ENCODE peak calls at places on chromosomes 13 and 19, in six cellular contexts. One of them, this sample, is unnamed.

GRCh38 chr19:18769989-18770528 is 21.0 kb downstream of the COMP start:
- DNase-seq in cardiac muscle cell: no peak
- DNase-seq in heart left ventricle: no peak
- DNase-seq in thoracic aorta: no peak
- DNase-seq in stomach: no peak
- DNase-seq in spleen: no peak
- DNase-seq in this sample: no peak

GRCh38 chr19:35264281-35265125 is 4.3 kb upstream of the USF2 start:
- DNase-seq in stomach: peak; percentile 20
- DNase-seq in spleen: peak; percentile 53
- DNase-seq in cardiac muscle cell: no peak
- DNase-seq in thoracic aorta: no peak
- DNase-seq in heart left ventricle: no peak
- DNase-seq in this sample: peak; percentile 29

GRCh38 chr13:44068737-44069136 is 189.0 kb downstream of the LACC1 start:
- DNase-seq in thoracic aorta: no peak
- DNase-seq in cardiac muscle cell: peak; percentile 50
- DNase-seq in stomach: no peak
- DNase-seq in spleen: no peak
- DNase-seq in heart left ventricle: no peak
- DNase-seq in this sample: no peak

GRCh38 chr13:60944863-60945262 is 470.8 kb downstream of the PCDH20 start:
- DNase-seq in stomach: no peak
- DNase-seq in spleen: no peak
- DNase-seq in cardiac muscle cell: no peak
- DNase-seq in thoracic aorta: no peak
- DNase-seq in heart left ventricle: no peak
- DNase-seq in this sample: no peak

GRCh38 chr19:53947624-53948023 is 15.1 kb upstream of the CACNG8 start:
- DNase-seq in heart left ventricle: no peak
- DNase-seq in stomach: no peak
- DNase-seq in thoracic aorta: no peak
- DNase-seq in cardiac muscle cell: peak; percentile 27
- DNase-seq in spleen: no peak
- DNase-seq in this sample: no peak

GRCh38 chr19:55649579-55650557 is 1.9 kb downstream of the CCDC106 start:
- DNase-seq in cardiac muscle cell: no peak
- DNase-seq in stomach: no peak
- DNase-seq in heart left ventricle: no peak
- DNase-seq in thoracic aorta: no peak
- DNase-seq in spleen: no peak
- DNase-seq in this sample: no peak

GRCh38 chr13:24130134-24130792 is 30.3 kb upstream of the SPATA13 start:
- DNase-seq in heart left ventricle: no peak
- DNase-seq in stomach: no peak
- DNase-seq in thoracic aorta: no peak
- DNase-seq in spleen: no peak
- DNase-seq in cardiac muscle cell: peak; percentile 23
- DNase-seq in this sample: no peak

GRCh38 chr19:54158812-54159351 is 639 bp downstream of the LENG1 start:
- DNase-seq in thoracic aorta: no peak
- DNase-seq in stomach: no peak
- DNase-seq in spleen: no peak
- DNase-seq in cardiac muscle cell: peak; percentile 33
- DNase-seq in heart left ventricle: no peak
- DNase-seq in this sample: no peak

GRCh38 chr19:52229524-52229923 is 39.7 kb downstream of the PPP2R1A start:
- DNase-seq in heart left ventricle: no peak
- DNase-seq in cardiac muscle cell: no peak
- DNase-seq in stomach: no peak
- DNase-seq in spleen: no peak
- DNase-seq in thoracic aorta: no peak
- DNase-seq in this sample: no peak

GRCh38 chr13:24360106-24360505 is 50.7 kb downstream of the C1QTNF9 start:
- DNase-seq in cardiac muscle cell: no peak
- DNase-seq in spleen: no peak
- DNase-seq in heart left ventricle: no peak
- DNase-seq in stomach: no peak
- DNase-seq in thoracic aorta: no peak
- DNase-seq in this sample: no peak

GRCh38 chr13:79404985-79405384 is 1.1 kb downstream of the RBM26 start:
- DNase-seq in spleen: no peak
- DNase-seq in cardiac muscle cell: no peak
- DNase-seq in heart left ventricle: no peak
- DNase-seq in thoracic aorta: no peak
- DNase-seq in stomach: no peak
- DNase-seq in this sample: no peak

GRCh38 chr19:38538793-38539528 is 78.8 kb downstream of the MAP4K1 start:
- DNase-seq in cardiac muscle cell: no peak
- DNase-seq in thoracic aorta: no peak
- DNase-seq in stomach: no peak
- DNase-seq in spleen: no peak
- DNase-seq in heart left ventricle: no peak
- DNase-seq in this sample: no peak

GRCh38 chr19:33302175-33302973 is at the start of gene CEBPA:
- DNase-seq in heart left ventricle: peak; percentile 75
- DNase-seq in stomach: peak; percentile 90
- DNase-seq in spleen: peak; percentile 95
- DNase-seq in thoracic aorta: no peak
- DNase-seq in cardiac muscle cell: peak; percentile 85
- DNase-seq in this sample: peak; percentile 70

GRCh38 chr19:46890423-46891170 is 29.8 kb downstream of the ARHGAP35 start:
- DNase-seq in cardiac muscle cell: peak; percentile 53
- DNase-seq in stomach: no peak
- DNase-seq in spleen: no peak
- DNase-seq in thoracic aorta: no peak
- DNase-seq in heart left ventricle: no peak
- DNase-seq in this sample: no peak

GRCh38 chr19:51407631-51408131 is 9.8 kb downstream of the SIGLEC10 start:
- DNase-seq in thoracic aorta: no peak
- DNase-seq in stomach: peak; percentile 40
- DNase-seq in spleen: peak; percentile 51
- DNase-seq in heart left ventricle: no peak
- DNase-seq in cardiac muscle cell: peak; percentile 44
- DNase-seq in this sample: no peak

GRCh38 chr19:49080392-49080791 is 4.9 kb upstream of the SNRNP70 start:
- DNase-seq in stomach: no peak
- DNase-seq in heart left ventricle: no peak
- DNase-seq in spleen: no peak
- DNase-seq in cardiac muscle cell: no peak
- DNase-seq in thoracic aorta: no peak
- DNase-seq in this sample: no peak

GRCh38 chr13:24505756-24506155 is 6.8 kb downstream of the PARP4 start:
- DNase-seq in stomach: no peak
- DNase-seq in spleen: peak; percentile 79
- DNase-seq in thoracic aorta: no peak
- DNase-seq in cardiac muscle cell: no peak
- DNase-seq in heart left ventricle: no peak
- DNase-seq in this sample: no peak

GRCh38 chr19:29542776-29543175 is 17.0 kb downstream of the VSTM2B start:
- DNase-seq in spleen: peak; percentile 29
- DNase-seq in stomach: no peak
- DNase-seq in cardiac muscle cell: no peak
- DNase-seq in thoracic aorta: no peak
- DNase-seq in heart left ventricle: no peak
- DNase-seq in this sample: no peak

GRCh38 chr19:3401004-3401768 is 34.8 kb downstream of the NFIC start:
- DNase-seq in thoracic aorta: no peak
- DNase-seq in cardiac muscle cell: no peak
- DNase-seq in stomach: no peak
- DNase-seq in spleen: no peak
- DNase-seq in heart left ventricle: no peak
- DNase-seq in this sample: no peak
- TF ChIP-seq CTCF in thoracic aorta: no peak
- TF ChIP-seq CTCF in cardiac muscle cell: no peak
- TF ChIP-seq CTCF in stomach: no peak
- TF ChIP-seq CTCF in spleen: no peak
- TF ChIP-seq CTCF in heart left ventricle: no peak
- TF ChIP-seq CTCF in this sample: no peak

GRCh38 chr19:5958074-5958850 is 19.7 kb downstream of the RANBP3 start:
- DNase-seq in spleen: no peak
- DNase-seq in heart left ventricle: no peak
- DNase-seq in stomach: no peak
- DNase-seq in cardiac muscle cell: no peak
- DNase-seq in thoracic aorta: no peak
- DNase-seq in this sample: no peak
- H3K4me1 ChIP-seq in spleen: peaks cover 85% of the 10 kb centered on the region
- H3K4me1 ChIP-seq in heart left ventricle: peaks cover 92% of the 10 kb centered on the region
- H3K4me1 ChIP-seq in stomach: peaks cover 95% of the 10 kb centered on the region
- H3K4me1 ChIP-seq in cardiac muscle cell: peaks cover 86% of the 10 kb centered on the region
- H3K4me1 ChIP-seq in thoracic aorta: peaks cover 74% of the 10 kb centered on the region
- H3K4me1 ChIP-seq in this sample: peaks cover 16% of the 10 kb centered on the region

DNA sequence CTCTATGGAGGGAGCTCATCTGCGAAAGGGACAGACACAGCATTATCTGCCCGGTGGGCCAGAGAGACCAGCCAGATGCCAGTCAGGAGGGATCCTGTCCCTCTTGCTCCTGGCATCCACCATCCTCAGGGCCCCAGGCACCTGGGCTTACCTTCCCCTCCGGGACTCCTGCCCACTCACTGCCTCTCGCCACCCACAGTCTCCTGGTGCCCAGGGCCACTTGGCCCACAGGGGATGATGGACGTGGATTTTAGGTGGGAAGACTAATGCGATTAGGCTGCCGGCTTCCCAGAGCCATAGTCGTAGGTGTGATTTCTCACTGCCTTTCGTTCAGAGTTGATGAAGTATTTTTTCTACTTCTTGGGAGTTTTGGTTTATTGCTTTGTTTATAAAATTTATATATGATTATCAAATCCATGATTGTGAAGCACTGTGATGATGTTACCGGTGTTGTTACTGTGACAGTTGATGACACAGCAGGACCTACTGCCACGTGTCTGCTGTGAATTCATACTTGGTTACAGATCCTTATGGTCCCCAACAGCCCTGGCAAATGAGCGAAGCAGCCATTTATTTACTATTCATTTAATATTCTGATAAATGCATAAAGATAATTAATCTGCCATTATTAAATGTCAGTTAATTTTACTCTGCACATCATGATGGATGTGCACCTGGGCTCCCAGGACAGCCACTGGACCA is 14.5 kb upstream of the CHAMP1 start:
- DNase-seq in heart left ventricle: no peak
- DNase-seq in thoracic aorta: no peak
- DNase-seq in cardiac muscle cell: no peak
- DNase-seq in spleen: peak; percentile 34
- DNase-seq in stomach: no peak
- DNase-seq in this sample: no peak
- TF ChIP-seq CTCF in heart left ventricle: no peak
- TF ChIP-seq CTCF in thoracic aorta: no peak
- TF ChIP-seq CTCF in cardiac muscle cell: no peak
- TF ChIP-seq CTCF in spleen: no peak
- TF ChIP-seq CTCF in stomach: no peak
- TF ChIP-seq CTCF in this sample: no peak

DNA sequence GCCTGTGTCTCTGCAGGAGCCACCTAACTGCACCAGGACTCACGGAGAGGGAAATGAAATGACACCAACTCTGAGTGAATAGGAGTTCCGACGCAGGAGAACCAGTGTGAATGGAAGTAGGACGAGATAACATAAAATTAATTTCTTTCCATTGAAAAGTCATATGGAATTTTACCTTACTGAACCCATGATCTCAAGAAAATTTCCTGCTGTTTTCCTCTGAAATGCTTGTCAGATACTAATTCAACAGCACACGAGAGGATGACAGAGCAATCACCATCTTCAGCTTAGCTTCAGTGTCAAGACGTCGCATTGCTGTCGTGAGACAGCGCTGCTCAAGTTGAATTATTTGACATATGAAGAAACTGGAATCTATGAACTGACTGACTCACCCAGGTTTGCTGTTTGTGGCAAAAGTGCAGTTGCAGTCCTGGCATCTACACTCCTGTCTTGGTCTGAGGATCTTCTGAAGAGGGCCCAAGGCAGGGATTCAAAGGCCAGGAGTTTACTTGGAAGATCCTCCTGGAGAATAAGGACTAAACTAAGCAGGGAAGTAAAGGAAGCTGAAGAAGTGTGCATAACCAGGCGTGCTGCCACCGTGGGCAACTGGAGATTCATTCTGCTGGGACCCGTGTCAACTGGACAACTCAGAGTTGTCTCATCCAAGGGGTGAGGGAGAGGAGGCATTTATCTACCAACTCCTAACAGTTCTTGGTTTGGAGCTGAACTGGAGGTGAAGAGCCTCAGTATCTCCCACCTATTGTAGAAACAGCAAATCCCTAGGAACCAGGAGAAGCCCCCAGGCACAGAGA is 214.4 kb upstream of the IRS2 start:
- DNase-seq in cardiac muscle cell: no peak
- DNase-seq in stomach: no peak
- DNase-seq in spleen: no peak
- DNase-seq in heart left ventricle: no peak
- DNase-seq in thoracic aorta: no peak
- DNase-seq in this sample: no peak
- H3K4me1 ChIP-seq in cardiac muscle cell: no peaks in the 10 kb centered on the region
- H3K4me1 ChIP-seq in stomach: no peaks in the 10 kb centered on the region
- H3K4me1 ChIP-seq in spleen: no peaks in the 10 kb centered on the region
- H3K4me1 ChIP-seq in heart left ventricle: no peaks in the 10 kb centered on the region
- H3K4me1 ChIP-seq in thoracic aorta: no peaks in the 10 kb centered on the region
- H3K4me1 ChIP-seq in this sample: peaks cover 35% of the 10 kb centered on the region

GRCh38 chr13:27559714-27560113 is 60.6 kb downstream of the LNX2 start:
- DNase-seq in stomach: no peak
- DNase-seq in spleen: no peak
- DNase-seq in thoracic aorta: no peak
- DNase-seq in heart left ventricle: no peak
- DNase-seq in cardiac muscle cell: no peak
- DNase-seq in this sample: no peak

GRCh38 chr13:27551563-27551962 is 68.8 kb downstream of the LNX2 start:
- DNase-seq in thoracic aorta: no peak
- DNase-seq in spleen: no peak
- DNase-seq in stomach: no peak
- DNase-seq in heart left ventricle: no peak
- DNase-seq in cardiac muscle cell: peak; percentile 21
- DNase-seq in this sample: no peak

DNA sequence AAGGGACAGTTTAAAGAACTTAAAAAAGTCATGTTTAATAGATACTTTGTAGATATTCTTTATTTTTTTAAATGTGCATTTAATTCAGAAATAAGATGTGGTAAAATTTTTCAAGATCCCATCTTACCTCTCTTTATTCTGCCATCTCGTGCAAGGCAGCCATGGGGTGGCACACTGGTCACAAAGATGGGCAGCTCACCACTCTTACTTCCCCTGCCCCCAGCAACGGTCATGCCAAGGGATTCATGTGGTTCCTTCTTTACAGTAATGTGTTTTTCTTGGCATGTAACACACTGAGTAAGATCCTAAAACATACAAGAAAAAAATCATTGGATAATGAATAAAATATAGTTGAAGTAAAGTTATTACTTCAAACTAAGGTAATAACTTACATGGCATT is 64.2 kb downstream of the LNX2 start:
- DNase-seq in cardiac muscle cell: peak; percentile 61
- DNase-seq in heart left ventricle: no peak
- DNase-seq in spleen: no peak
- DNase-seq in stomach: no peak
- DNase-seq in thoracic aorta: no peak
- DNase-seq in this sample: no peak
- TF ChIP-seq CTCF in cardiac muscle cell: peak; percentile 15
- TF ChIP-seq CTCF in heart left ventricle: no peak
- TF ChIP-seq CTCF in spleen: no peak
- TF ChIP-seq CTCF in stomach: no peak
- TF ChIP-seq CTCF in thoracic aorta: no peak
- TF ChIP-seq CTCF in this sample: peak; percentile 18

This sample was measured in RWPE2.